ENCODE peak calls at places on chromosomes 16 and 17, in eight cellular contexts. H, W, T, I, G, Q, K and B are unnamed samples. For H3K9me3, the result is how much of the 10 kb centered on the place peaks cover.

GRCh38 chr17:81189670-81190530 is 23.9 kb upstream of the AATK start:
- ATAC-seq in I (peak), W (peak), H (no peak), G (no peak), K (no peak), Q (peak), T (peak), B (no peak)

GRCh38 chr17:39096435-39097158 is 54.8 kb downstream of the PLXDC1 start:
- ATAC-seq in K (no peak), W (no peak), H (peak), Q (no peak), G (peak), T (peak), I (peak), B (no peak)

GRCh38 chr16:88387941-88388627 is 5.3 kb downstream of the ZNF469 start:
- ATAC-seq in W (peak), I (peak), G (peak), K (peak), T (no peak), Q (peak), H (no peak), B (no peak)

GRCh38 chr17:81427446-81428120 is 32.3 kb downstream of the BAHCC1 start:
- ATAC-seq in K (no peak), W (peak), I (peak), H (peak), G (peak), Q (no peak), T (no peak), B (no peak)

GRCh38 chr16:72050769-72051464 is 3.4 kb upstream of the HP start:
- ATAC-seq in T (no peak), W (no peak), Q (no peak), G (peak), I (peak), K (peak), H (no peak), B (peak)

GRCh38 chr16:66899310-66899944 is 19.1 kb downstream of the PDP2 start:
- ATAC-seq in G (no peak), K (peak), T (no peak), H (no peak), W (peak), I (peak), Q (no peak), B (peak)

GRCh38 chr17:41326173-41327145 is 10.9 kb upstream of the KRTAP17-1 start:
- ATAC-seq in G (no peak), I (no peak), Q (no peak), K (no peak), H (peak), W (no peak), T (peak), B (no peak)

GRCh38 chr17:55500103-55500502 is 11.1 kb downstream of the SMIM36 start:
- ATAC-seq in I (no peak), W (no peak), K (no peak), Q (no peak), T (no peak), G (no peak), H (no peak), B (no peak)

GRCh38 chr17:81515530-81516041 is 3.0 kb upstream of the ACTG1 start:
- ATAC-seq in I (no peak), K (no peak), G (no peak), H (no peak), Q (no peak), T (no peak), W (no peak), B (no peak)

GRCh38 chr16:5938607-5939006 is 841.0 kb upstream of the EEF2KMT start:
- ATAC-seq in Q (no peak), I (no peak), K (no peak), W (no peak), T (no peak), G (no peak), H (no peak), B (no peak)

GRCh38 chr16:68227183-68227793 is 8.6 kb downstream of the ESRP2 start:
- ATAC-seq in H (peak), Q (no peak), G (no peak), W (no peak), T (no peak), I (no peak), K (no peak), B (no peak)

GRCh38 chr17:73365934-73366623 is 54.3 kb upstream of the CDC42EP4 start:
- ATAC-seq in G (peak), Q (no peak), W (peak), H (no peak), T (no peak), I (no peak), K (no peak), B (peak)

GRCh38 chr17:59107306-59107670 is 608 bp upstream of the TRIM37 start:
- ATAC-seq in Q (no peak), K (peak), T (no peak), G (peak), H (no peak), I (peak), W (no peak), B (no peak)

GRCh38 chr17:20273741-20274500 is 193.4 kb downstream of the LGALS9B start:
- ATAC-seq in H (peak), K (no peak), G (no peak), I (no peak), T (peak), W (no peak), Q (no peak), B (no peak)

DNA sequence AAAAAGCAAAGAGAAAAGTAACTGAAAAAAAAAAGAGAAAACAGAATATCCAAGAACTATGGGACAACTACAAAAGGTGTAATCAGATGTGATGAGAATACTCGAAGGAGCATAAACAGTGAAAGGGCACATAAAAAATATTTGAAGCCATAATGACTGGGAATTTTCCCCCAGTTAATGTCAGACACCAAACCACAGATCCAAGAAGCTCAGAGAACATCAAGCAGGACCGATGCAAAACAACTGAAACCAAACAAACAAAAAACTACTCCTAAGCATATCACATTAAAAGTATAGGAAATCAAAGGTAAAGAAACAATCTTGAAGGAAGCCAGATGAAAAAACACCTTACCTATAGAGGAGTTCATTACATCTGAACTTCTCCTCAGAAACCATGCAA is 27.6 kb upstream of the IRX5 start:
- ATAC-seq in H (no peak), I (no peak), G (no peak), Q (no peak), T (no peak), W (no peak), K (no peak), B (no peak)
- H3K9me3 ChIP-seq in H (under half), I (under half), G (under half), Q (under half), T (under half), W (under half), K (under half), B (under half)

GRCh38 chr16:35405547-35405946 is 1946.1 kb downstream of the TP53TG3F start:
- ATAC-seq in K (peak), Q (no peak), I (no peak), W (no peak), G (no peak), H (no peak), T (no peak), B (no peak)
- H3K9me3 ChIP-seq in K (under half), Q (under half), I (under half), W (under half), G (under half), H (under half), T (under half), B (under half)

GRCh38 chr17:18961634-18962493 is 9.9 kb downstream of the SLC5A10 start:
- ATAC-seq in H (no peak), W (no peak), G (no peak), K (no peak), I (peak), T (no peak), Q (peak), B (no peak)

GRCh38 chr17:18962494-18962815 is 10.5 kb downstream of the SLC5A10 start:
- ATAC-seq in K (no peak), T (no peak), G (no peak), I (no peak), W (no peak), Q (no peak), H (no peak), B (no peak)

GRCh38 chr17:18964018-18964351 is 12.0 kb downstream of the SLC5A10 start:
- ATAC-seq in H (no peak), G (no peak), Q (no peak), K (no peak), W (no peak), T (no peak), I (no peak), B (no peak)

GRCh38 chr17:18964550-18964949 is 12.6 kb downstream of the SLC5A10 start:
- ATAC-seq in H (no peak), G (no peak), W (no peak), T (no peak), I (no peak), Q (no peak), K (no peak), B (no peak)

GRCh38 chr17:18963126-18964017 is 11.4 kb downstream of the SLC5A10 start:
- ATAC-seq in I (no peak), H (no peak), K (no peak), G (no peak), W (no peak), Q (no peak), T (no peak), B (no peak)
- H3K9me3 ChIP-seq in I (under half), H (under half), K (under half), G (under half), W (under half), Q (under half), T (under half), B (under half)

GRCh38 chr16:65023802-65024201 is 98.1 kb downstream of the CDH11 start:
- ATAC-seq in I (no peak), Q (no peak), G (no peak), W (no peak), T (no peak), K (no peak), H (no peak), B (no peak)

DNA sequence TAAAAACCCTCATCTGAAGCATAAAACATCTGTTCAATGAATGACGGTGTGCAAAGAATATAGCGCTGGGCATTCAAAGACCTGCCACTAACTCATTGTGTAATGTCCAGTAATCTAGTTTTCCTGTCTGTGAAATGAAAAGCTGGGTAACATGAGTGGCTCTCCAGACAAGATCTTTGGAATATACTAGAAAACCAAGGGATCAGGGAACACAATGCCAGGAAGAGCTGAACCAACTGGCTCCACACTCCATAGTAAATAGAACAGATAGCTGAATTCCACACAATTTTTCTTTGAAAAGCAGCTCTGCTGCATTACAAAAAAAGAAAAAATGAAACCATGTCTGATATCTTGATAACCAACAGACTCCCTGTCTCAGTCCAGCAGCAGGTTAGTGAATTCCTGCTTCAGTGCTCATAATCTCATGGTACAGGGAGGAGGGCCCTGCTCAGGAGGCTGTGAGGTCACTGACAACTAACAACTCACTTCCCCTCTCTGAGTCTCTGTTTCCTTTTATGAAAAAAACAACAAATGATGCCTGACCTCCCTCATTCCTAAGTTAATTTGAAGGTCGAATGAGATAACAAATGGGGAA is 97.1 kb downstream of the CDH11 start:
- ATAC-seq in H (no peak), K (no peak), T (no peak), Q (no peak), G (peak), W (no peak), I (no peak), B (no peak)
- H3K9me3 ChIP-seq in H (under half), K (under half), T (under half), Q (under half), G (under half), W (under half), I (under half), B (under half)

DNA sequence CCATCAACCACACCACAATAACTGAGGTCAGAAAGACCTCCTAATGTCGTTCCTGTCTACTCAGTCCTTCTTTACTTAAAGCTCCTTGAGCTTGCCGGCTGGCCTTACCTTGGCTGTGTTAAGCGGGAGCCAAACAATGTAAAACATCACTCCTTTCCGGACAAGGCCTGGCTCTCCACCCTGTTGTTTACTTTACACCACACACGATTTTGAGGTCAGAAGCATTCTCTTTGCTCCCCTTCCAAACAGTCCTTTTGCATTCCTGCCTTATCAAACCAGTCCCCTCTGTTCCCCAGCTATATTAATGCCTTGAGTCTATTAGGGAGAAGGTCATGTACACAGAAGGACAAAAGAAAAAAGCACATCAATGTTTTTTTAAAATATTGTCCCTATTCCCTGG is 19.3 kb upstream of the SHISA6 start:
- ATAC-seq in G (peak), H (no peak), W (no peak), Q (no peak), I (peak), T (no peak), K (no peak), B (no peak)
- H3K9me3 ChIP-seq in G (under half), H (under half), W (under half), Q (under half), I (under half), T (under half), K (under half), B (under half)

GRCh38 chr17:70437656-70438055 is 268.3 kb downstream of the KCNJ2 start:
- ATAC-seq in W (no peak), T (no peak), K (no peak), G (no peak), H (no peak), I (no peak), Q (no peak), B (no peak)
- H3K9me3 ChIP-seq in W (under half), T (under half), K (under half), G (under half), H (under half), I (under half), Q (under half), B (under half)

DNA sequence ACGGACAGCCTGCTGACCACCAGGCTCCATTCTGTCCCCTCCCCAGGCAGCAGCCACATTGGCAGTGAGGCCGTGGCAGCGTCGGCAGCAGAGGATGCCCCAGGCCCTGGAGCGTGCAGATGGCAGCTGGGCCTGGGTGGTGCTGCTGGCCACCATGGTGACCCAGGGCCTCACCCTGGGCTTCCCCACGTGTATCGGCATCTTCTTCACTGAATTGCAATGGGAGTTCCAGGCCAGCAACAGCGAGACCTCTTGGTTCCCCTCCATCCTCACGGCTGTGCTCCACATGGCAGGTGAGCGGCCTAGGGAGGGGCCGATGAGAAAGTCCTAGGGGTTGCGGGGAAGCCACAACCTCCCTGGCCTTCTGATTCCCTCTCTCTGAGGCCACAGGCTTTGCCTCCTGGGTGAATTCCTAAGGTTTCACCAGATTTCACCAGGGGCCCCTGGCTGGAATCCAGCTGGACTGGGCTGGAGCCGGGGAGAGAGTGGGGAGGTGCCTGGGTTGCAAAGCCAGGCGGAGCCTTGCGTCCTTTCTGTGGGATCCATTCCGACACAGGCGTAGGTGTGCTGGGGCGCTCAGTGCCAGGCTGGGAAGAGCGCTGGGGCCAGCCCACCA is 5.9 kb downstream of the SLC16A5 start:
- ATAC-seq in W (no peak), I (no peak), T (no peak), Q (peak), K (no peak), G (no peak), H (no peak), B (no peak)
- H3K9me3 ChIP-seq in W (under half), I (under half), T (under half), Q (under half), K (under half), G (under half), H (under half), B (under half)

GRCh38 chr17:5184284-5184683 is 7.4 kb downstream of the ZNF594 start:
- ATAC-seq in W (no peak), G (no peak), H (no peak), K (no peak), T (peak), Q (no peak), I (no peak), B (no peak)
- H3K9me3 ChIP-seq in W (half or more), G (under half), H (half or more), K (under half), T (under half), Q (half or more), I (under half), B (half or more)

DNA sequence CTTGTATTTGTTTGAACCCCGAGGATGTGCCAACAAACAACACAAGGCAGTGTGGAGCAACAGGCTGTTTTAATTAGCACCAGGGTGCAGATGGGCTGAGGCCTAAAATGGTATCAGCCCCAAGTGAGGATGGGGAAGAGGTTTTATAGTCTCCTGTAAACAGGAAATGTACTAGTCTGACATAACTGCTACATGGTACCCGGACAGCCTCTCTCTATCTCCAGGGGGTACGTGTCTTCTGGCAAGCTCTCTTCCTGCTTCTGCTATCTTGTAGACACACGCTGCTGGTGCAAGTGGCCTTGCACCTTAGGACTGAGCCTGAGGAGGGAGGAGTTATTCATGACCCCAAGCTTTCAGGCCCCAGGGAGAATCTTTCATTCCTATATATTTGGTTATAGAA is 2451.0 kb downstream of the TP53TG3F start:
- ATAC-seq in T (no peak), Q (no peak), K (no peak), H (no peak), G (no peak), I (no peak), W (no peak), B (no peak)
- H3K9me3 ChIP-seq in T (under half), Q (under half), K (under half), H (under half), G (under half), I (under half), W (under half), B (under half)

GRCh38 chr16:63856537-63856936 is 1265.3 kb downstream of the CDH11 start:
- ATAC-seq in Q (no peak), T (no peak), I (peak), W (no peak), K (no peak), G (no peak), H (no peak), B (no peak)
- H3K9me3 ChIP-seq in Q (under half), T (under half), I (under half), W (under half), K (under half), G (under half), H (under half), B (under half)